ENCODE peak calls at places on chromosome 12, in ten cellular contexts. G, R, Z, H, Q, N, S, X, M and J are unnamed samples.

GRCh38 chr12:94092516-94093241 is 55.7 kb upstream of the PLXNC1 start:
- DNase-seq in G (no peak), R (no peak), Z (peak; percentile 91), H (no peak), Q (no peak), N (no peak), S (no peak), X (no peak), M (no peak), J (no peak)

GRCh38 chr12:131831021-131831571 is 2.9 kb downstream of the MMP17 start:
- DNase-seq in G (no peak), R (no peak), Z (no peak), H (no peak), Q (no peak), N (no peak), S (no peak), X (peak; percentile 62), M (no peak), J (no peak)

GRCh38 chr12:9787340-9787737 is 26.6 kb upstream of the CD69 start:
- DNase-seq in G (no peak), R (no peak), Z (peak; percentile 21), H (no peak), Q (no peak), N (no peak), S (no peak), X (no peak), M (no peak), J (no peak)

GRCh38 chr12:113416091-113416754 is 6.0 kb upstream of the SDSL start:
- DNase-seq in G (no peak), R (no peak), Z (no peak), H (no peak), Q (no peak), N (no peak), S (no peak), X (no peak), M (no peak), J (no peak)

GRCh38 chr12:93061414-93062099 is 132.5 kb upstream of the EEA1 start:
- DNase-seq in G (peak; percentile 55), R (no peak), Z (no peak), H (peak; percentile 77), Q (no peak), N (no peak), S (no peak), X (peak; percentile 75), M (no peak), J (no peak)

GRCh38 chr12:70186436-70186835 is 56.8 kb upstream of the CNOT2 start:
- DNase-seq in G (no peak), R (no peak), Z (no peak), H (no peak), Q (no peak), N (no peak), S (no peak), X (no peak), M (no peak), J (no peak)

GRCh38 chr12:11954181-11954580 is 116.6 kb upstream of the BCL2L14 start:
- DNase-seq in G (no peak), R (no peak), Z (no peak), H (no peak), Q (no peak), N (no peak), S (no peak), X (no peak), M (no peak), J (no peak)

GRCh38 chr12:81888341-81888740 is 129.2 kb upstream of the PPFIA2 start:
- DNase-seq in G (no peak), R (peak; percentile 78), Z (no peak), H (no peak), Q (no peak), N (no peak), S (no peak), X (no peak), M (peak; percentile 30), J (no peak)

GRCh38 chr12:87020071-87020470 is 763.9 kb upstream of the MGAT4C start:
- DNase-seq in G (no peak), R (no peak), Z (no peak), H (no peak), Q (no peak), N (no peak), S (no peak), X (no peak), M (no peak), J (no peak)

GRCh38 chr12:44053550-44054243 is 217.8 kb downstream of the TMEM117 start:
- DNase-seq in G (no peak), R (peak; percentile 64), Z (peak; percentile 63), H (no peak), Q (no peak), N (no peak), S (no peak), X (no peak), M (no peak), J (no peak)

GRCh38 chr12:1500095-1500801 is 94.1 kb downstream of the FBXL14 start:
- DNase-seq in G (peak; percentile 68), R (no peak), Z (no peak), H (no peak), Q (no peak), N (no peak), S (no peak), X (peak; percentile 83), M (no peak), J (no peak)

GRCh38 chr12:2853626-2854025 is 3.2 kb downstream of the TEX52 start:
- DNase-seq in G (peak; percentile 84), R (no peak), Z (no peak), H (no peak), Q (peak; percentile 83), N (peak; percentile 80), S (peak; percentile 55), X (peak; percentile 88), M (peak; percentile 95), J (no peak)

GRCh38 chr12:103771466-103771865 is 69.6 kb downstream of the NT5DC3 start:
- DNase-seq in G (no peak), R (no peak), Z (no peak), H (no peak), Q (no peak), N (no peak), S (no peak), X (no peak), M (peak; percentile 82), J (no peak)

GRCh38 chr12:41899577-41899976 is 245.1 kb downstream of the GXYLT1 start:
- DNase-seq in G (no peak), R (no peak), Z (no peak), H (no peak), Q (no peak), N (no peak), S (no peak), X (no peak), M (no peak), J (no peak)

GRCh38 chr12:31206038-31206670 is 119.8 kb downstream of the SINHCAF start:
- DNase-seq in G (no peak), R (peak; percentile 62), Z (no peak), H (no peak), Q (no peak), N (no peak), S (no peak), X (no peak), M (peak; percentile 75), J (no peak)

GRCh38 chr12:62716866-62717477 is 218.0 kb downstream of the PPM1H start:
- DNase-seq in G (no peak), R (no peak), Z (no peak), H (no peak), Q (no peak), N (no peak), S (no peak), X (no peak), M (no peak), J (no peak)

GRCh38 chr12:125079943-125080645 is 14.9 kb downstream of the AACS start:
- DNase-seq in G (peak; percentile 54), R (no peak), Z (no peak), H (no peak), Q (peak; percentile 79), N (no peak), S (no peak), X (no peak), M (no peak), J (no peak)

GRCh38 chr12:123364532-123365140 is at the start of gene SBNO1:
- DNase-seq in G (peak; percentile 91), R (peak; percentile 58), Z (no peak), H (no peak), Q (peak; percentile 96), N (peak; percentile 88), S (peak; percentile 97), X (peak; percentile 94), M (peak; percentile 89), J (peak; percentile 92)

GRCh38 chr12:31817120-31817519 is 88.3 kb upstream of the AMN1 start:
- DNase-seq in G (no peak), R (no peak), Z (no peak), H (no peak), Q (no peak), N (no peak), S (no peak), X (no peak), M (no peak), J (no peak)

GRCh38 chr12:6963016-6963731 is 7.3 kb downstream of the PHB2 start:
- DNase-seq in G (peak; percentile 17), R (no peak), Z (no peak), H (peak; percentile 74), Q (peak; percentile 83), N (peak; percentile 96), S (peak; percentile 48), X (no peak), M (peak; percentile 95), J (no peak)
- H3K4me3 ChIP-seq in G (no peak overlapping the region), R (no peak overlapping the region), Z (no peak overlapping the region), H (no peak overlapping the region), Q (peak overlapping the region; percentile 60), N (peak overlapping the region; percentile 95), S (no peak overlapping the region), X (no peak overlapping the region), M (peak overlapping the region; percentile 95), J (no peak overlapping the region)

GRCh38 chr12:116773276-116773731 is 35.2 kb downstream of the RNFT2 start:
- DNase-seq in G (no peak), R (no peak), Z (peak; percentile 3), H (peak; percentile 9), Q (no peak), N (no peak), S (no peak), X (no peak), M (peak; percentile 66), J (no peak)
- TF ChIP-seq CTCF in G (peak; percentile 14), R (no peak), Z (peak; percentile 35), H (no peak), Q (no peak), N (no peak), S (no peak), X (no peak), M (peak; percentile 33), J (no peak)

GRCh38 chr12:106585237-106585834 is 2.5 kb downstream of the RFX4 start:
- DNase-seq in G (no peak), R (no peak), Z (no peak), H (no peak), Q (no peak), N (no peak), S (no peak), X (no peak), M (peak; percentile 68), J (no peak)
- H3K4me3 ChIP-seq in G (peak overlapping the region; percentile 51), R (no peak overlapping the region), Z (no peak overlapping the region), H (peak overlapping the region; percentile 58), Q (no peak overlapping the region), N (no peak overlapping the region), S (no peak overlapping the region), X (no peak overlapping the region), M (peak overlapping the region; percentile 74), J (no peak overlapping the region)

DNA sequence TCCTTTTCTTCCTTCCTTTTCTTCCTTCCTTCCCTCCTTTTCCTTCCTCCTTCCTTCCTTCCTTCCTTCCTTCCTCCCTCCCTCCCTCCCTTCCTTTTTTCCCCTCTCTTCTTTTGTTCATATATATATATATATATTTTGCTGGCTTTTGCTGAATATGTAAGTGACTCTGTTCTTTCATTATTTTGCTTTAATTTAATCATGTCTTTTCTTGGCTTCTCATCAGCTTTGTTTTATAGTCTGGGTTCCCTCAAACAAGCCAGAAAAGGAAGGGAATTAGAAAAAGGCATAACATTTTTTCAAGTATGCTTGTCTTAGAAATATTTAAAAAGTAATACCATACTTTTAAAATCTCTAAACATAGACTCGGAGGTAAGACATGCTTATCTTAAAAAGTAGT is 219.9 kb upstream of the ATXN7L3B start:
- DNase-seq in G (no peak), R (no peak), Z (no peak), H (no peak), Q (no peak), N (no peak), S (no peak), X (no peak), M (no peak), J (no peak)
- TF ChIP-seq CTCF in G (no peak), R (no peak), Z (no peak), H (no peak), Q (no peak), N (no peak), S (no peak), X (no peak), M (no peak), J (no peak)